ENCODE peak calls at places on chromosome 6, in four cellular contexts. B is SK-N-SH, O is IMR-90, A is A549. F is an unnamed sample.

GRCh38 chr6:166104107-166104506 is 63.5 kb downstream of the TBXT start:
- DNase-seq in B (no peak), O (peak), A (no peak), F (no peak)

GRCh38 chr6:155418017-155418749 is 37.5 kb downstream of the NOX3 start:
- DNase-seq in B (no peak), O (peak), A (no peak), F (no peak)

GRCh38 chr6:141393405-141394124 is 739.2 kb upstream of the GJE1 start:
- DNase-seq in B (no peak), O (no peak), A (no peak), F (no peak)

GRCh38 chr6:87078983-87079616 is 15.8 kb downstream of the CGA start:
- DNase-seq in B (peak), O (peak), A (peak), F (peak)

GRCh38 chr6:41072836-41073202 is at the start of gene NFYA:
- DNase-seq in B (peak), O (peak), A (no peak), F (peak)

GRCh38 chr6:133251688-133252087 is 10.5 kb downstream of the EYA4 start:
- DNase-seq in B (no peak), O (no peak), A (no peak), F (no peak)

GRCh38 chr6:118249680-118250079 is 298.4 kb upstream of the PLN start:
- DNase-seq in B (no peak), O (no peak), A (no peak), F (no peak)

GRCh38 chr6:96521625-96522468 is at the start of gene UFL1:
- DNase-seq in B (peak), O (peak), A (peak), F (peak)

GRCh38 chr6:28956331-28956730 is 32.5 kb upstream of the TRIM27 start:
- DNase-seq in B (no peak), O (no peak), A (no peak), F (no peak)

GRCh38 chr6:143245656-143246055 is 185.0 kb downstream of the AIG1 start:
- DNase-seq in B (no peak), O (no peak), A (no peak), F (no peak)

GRCh38 chr6:89951574-89952360 is 57.5 kb downstream of the GJA10 start:
- DNase-seq in B (no peak), O (peak), A (no peak), F (no peak)

GRCh38 chr6:80437186-80437585 is 330.7 kb downstream of the BCKDHB start:
- DNase-seq in B (no peak), O (peak), A (no peak), F (no peak)

GRCh38 chr6:215335-216034 is 76.8 kb upstream of the DUSP22 start:
- DNase-seq in B (no peak), O (peak), A (no peak), F (no peak)

GRCh38 chr6:113774122-113774835 is 82.9 kb upstream of the MARCKS start:
- DNase-seq in B (no peak), O (peak), A (peak), F (no peak)

GRCh38 chr6:11007715-11008608 is 36.1 kb downstream of the ELOVL2 start:
- DNase-seq in B (no peak), O (peak), A (peak), F (no peak)

GRCh38 chr6:139325686-139326085 is 33.9 kb upstream of the TXLNB start:
- DNase-seq in B (no peak), O (no peak), A (no peak), F (no peak)

GRCh38 chr6:4607793-4608192 is 168.4 kb upstream of the CDYL start:
- DNase-seq in B (no peak), O (no peak), A (no peak), F (no peak)

GRCh38 chr6:54491431-54491830 is 183.2 kb downstream of the TINAG start:
- DNase-seq in B (no peak), O (no peak), A (no peak), F (no peak)

GRCh38 chr6:134647861-134648260 is 302.0 kb downstream of the ALDH8A1 start:
- DNase-seq in B (no peak), O (peak), A (no peak), F (no peak)

GRCh38 chr6:144334150-144334708 is 49.1 kb downstream of the UTRN start:
- DNase-seq in B (no peak), O (no peak), A (no peak), F (peak)

GRCh38 chr6:150016324-150017185 is 8.8 kb downstream of the RAET1L start:
- DNase-seq in B (peak), O (peak), A (peak), F (no peak)

GRCh38 chr6:154457881-154458284 is 52.6 kb downstream of the CNKSR3 start:
- DNase-seq in B (no peak), O (no peak), A (no peak), F (no peak)

GRCh38 chr6:44431118-44431725 is 43.7 kb downstream of the CDC5L start:
- DNase-seq in B (peak), O (peak), A (peak), F (no peak)

GRCh38 chr6:56802570-56802969 is 152.3 kb upstream of the BEND6 start:
- DNase-seq in B (no peak), O (peak), A (peak), F (no peak)

GRCh38 chr6:2738373-2738979 is 12.2 kb downstream of the MYLK4 start:
- DNase-seq in B (peak), O (peak), A (peak), F (no peak)

GRCh38 chr6:118370722-118371121 is 177.4 kb upstream of the PLN start:
- DNase-seq in B (no peak), O (no peak), A (no peak), F (no peak)

GRCh38 chr6:133835901-133836300 is 53.0 kb upstream of the TCF21 start:
- DNase-seq in B (no peak), O (peak), A (peak), F (no peak)

GRCh38 chr6:163923658-163924411 is 509.3 kb downstream of the QKI start:
- DNase-seq in B (no peak), O (no peak), A (no peak), F (no peak)

GRCh38 chr6:91879346-91879995 is 1292.6 kb upstream of the MAP3K7 start:
- DNase-seq in B (no peak), O (no peak), A (no peak), F (no peak)

GRCh38 chr6:113859349-113860164 is 2.4 kb downstream of the MARCKS start:
- DNase-seq in B (peak), O (peak), A (peak), F (no peak)

GRCh38 chr6:143233563-143234285 is 173.0 kb downstream of the AIG1 start:
- DNase-seq in B (no peak), O (no peak), A (no peak), F (peak)

DNA sequence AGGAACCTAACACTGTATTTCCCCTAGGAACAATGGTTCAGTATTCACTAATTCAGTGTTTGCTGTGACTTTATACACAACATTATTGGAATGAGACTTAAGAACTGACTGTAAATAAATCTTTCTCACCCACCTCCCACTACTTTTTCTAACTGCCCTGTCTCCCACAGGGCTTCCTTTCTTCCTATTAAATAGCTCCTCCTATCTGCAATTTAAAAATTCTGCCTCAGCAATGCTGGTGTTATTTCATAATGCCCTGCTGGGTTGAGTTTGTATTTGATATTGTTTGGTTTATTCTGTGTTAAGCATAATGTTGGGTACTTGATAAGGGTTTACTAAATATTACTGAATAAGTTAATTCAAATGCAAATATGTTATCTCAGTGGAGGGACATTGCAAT is 573.1 kb upstream of the RNF217 start:
- DNase-seq in B (no peak), O (no peak), A (no peak), F (no peak)
- TF ChIP-seq RFX5 in B (no peak), O (no peak), A (no peak), F (no peak)

DNA sequence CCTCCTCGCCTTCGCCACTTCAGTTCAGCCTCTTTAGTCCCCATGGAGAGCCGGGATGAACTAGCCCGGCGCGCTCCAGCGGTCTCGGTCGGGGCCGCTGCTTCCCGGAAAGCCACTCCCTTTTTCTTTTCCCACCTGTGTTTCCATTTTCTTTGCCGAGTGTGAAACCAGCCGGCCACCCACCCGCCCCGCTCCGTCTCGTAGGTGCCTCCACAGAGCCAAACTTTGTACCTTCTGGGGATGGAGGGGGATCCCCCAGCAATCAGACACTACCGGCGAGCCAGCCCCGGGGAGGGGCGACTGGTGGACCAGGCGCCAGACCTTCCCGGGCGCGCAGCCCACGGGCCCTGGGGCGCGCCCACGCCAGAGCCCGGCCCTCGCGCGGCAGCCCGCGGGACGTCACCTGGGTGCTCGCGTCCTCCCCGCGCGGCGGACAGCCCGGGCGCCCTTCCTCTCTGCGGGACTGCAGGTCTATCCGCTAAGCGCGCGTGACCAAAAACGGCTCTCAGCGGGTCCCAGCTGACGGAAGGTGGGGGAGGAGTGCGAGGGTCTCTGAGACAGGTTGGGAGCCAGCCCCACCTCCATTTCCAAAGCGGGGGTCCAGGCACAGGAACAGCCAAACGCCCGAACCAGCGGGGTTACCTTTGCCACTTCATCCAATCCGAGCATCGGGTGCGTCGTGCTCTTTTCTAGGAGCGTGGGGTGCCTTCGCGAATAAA is at the start of gene MCHR2:
- DNase-seq in B (no peak), O (no peak), A (no peak), F (no peak)
- H3K4me3 ChIP-seq in B (no peak), O (no peak), A (peak), F (peak)

DNA sequence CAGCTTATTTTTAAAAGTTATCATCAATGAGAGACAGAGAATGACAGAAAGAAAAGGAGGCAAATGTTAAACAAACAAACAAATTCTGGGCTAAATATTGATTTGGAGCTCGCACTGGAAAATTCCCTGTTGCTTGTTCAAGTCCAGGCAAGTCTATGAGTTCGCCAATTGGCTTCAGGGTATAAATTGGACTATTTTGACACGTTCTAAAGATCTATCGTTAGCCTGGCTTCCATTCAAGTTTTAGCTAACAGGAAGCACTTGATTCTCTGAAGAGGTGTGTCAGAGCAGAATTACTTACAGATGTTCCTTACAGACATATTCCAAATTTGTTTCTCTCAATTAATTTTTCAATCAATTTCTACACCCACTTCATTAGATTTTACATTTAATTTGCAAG is 15.8 kb upstream of the RFPL4B start:
- DNase-seq in B (no peak), O (no peak), A (no peak), F (no peak)
- TF ChIP-seq RFX5 in B (no peak), O (no peak), A (no peak), F (no peak)

GRCh38 chr6:169857343-169858292 is 106.2 kb downstream of the ERMARD start:
- DNase-seq in B (no peak), O (no peak), A (no peak), F (no peak)
- H3K4me3 ChIP-seq in B (no peak), O (no peak), A (no peak), F (no peak)

GRCh38 chr6:107709341-107709740 is 114.8 kb downstream of the SCML4 start:
- DNase-seq in B (no peak), O (no peak), A (no peak), F (no peak)

GRCh38 chr6:107711953-107712522 is 112.1 kb downstream of the SCML4 start:
- DNase-seq in B (peak), O (no peak), A (no peak), F (no peak)

GRCh38 chr6:107712523-107713213 is 111.4 kb downstream of the SCML4 start:
- DNase-seq in B (peak), O (peak), A (no peak), F (no peak)

GRCh38 chr6:107713214-107713962 is 110.7 kb downstream of the SCML4 start:
- DNase-seq in B (peak), O (no peak), A (no peak), F (no peak)

DNA sequence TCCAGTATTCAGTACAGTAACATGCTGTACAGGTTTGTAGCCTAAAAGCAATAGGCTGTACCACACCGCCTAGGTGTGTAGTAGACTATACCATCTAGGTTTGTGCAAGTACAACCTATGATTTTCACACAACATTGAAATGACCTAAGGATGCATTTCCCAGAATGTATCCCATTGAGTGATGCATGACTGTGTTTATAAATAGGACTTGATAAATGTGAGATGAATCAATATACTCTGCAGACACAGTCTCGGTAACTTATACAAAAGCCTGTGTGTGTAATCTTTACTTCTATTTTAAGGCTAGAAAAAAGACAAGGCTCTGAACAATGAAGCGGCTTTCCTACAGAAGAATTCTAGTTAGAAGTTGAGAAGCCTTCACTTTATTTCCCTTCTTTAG is 112.7 kb downstream of the SCML4 start:
- DNase-seq in B (no peak), O (peak), A (no peak), F (no peak)
- TF ChIP-seq RFX5 in B (no peak), O (no peak), A (no peak), F (no peak)

GRCh38 chr6:156914171-156914570 is 137.0 kb downstream of the ARID1B start:
- DNase-seq in B (no peak), O (no peak), A (no peak), F (no peak)

GRCh38 chr6:156917213-156917612 is 140.0 kb downstream of the ARID1B start:
- DNase-seq in B (no peak), O (no peak), A (no peak), F (no peak)

GRCh38 chr6:156918647-156919046 is 141.5 kb downstream of the ARID1B start:
- DNase-seq in B (no peak), O (no peak), A (no peak), F (no peak)

GRCh38 chr6:156919370-156919769 is 142.2 kb downstream of the ARID1B start:
- DNase-seq in B (no peak), O (no peak), A (no peak), F (no peak)

DNA sequence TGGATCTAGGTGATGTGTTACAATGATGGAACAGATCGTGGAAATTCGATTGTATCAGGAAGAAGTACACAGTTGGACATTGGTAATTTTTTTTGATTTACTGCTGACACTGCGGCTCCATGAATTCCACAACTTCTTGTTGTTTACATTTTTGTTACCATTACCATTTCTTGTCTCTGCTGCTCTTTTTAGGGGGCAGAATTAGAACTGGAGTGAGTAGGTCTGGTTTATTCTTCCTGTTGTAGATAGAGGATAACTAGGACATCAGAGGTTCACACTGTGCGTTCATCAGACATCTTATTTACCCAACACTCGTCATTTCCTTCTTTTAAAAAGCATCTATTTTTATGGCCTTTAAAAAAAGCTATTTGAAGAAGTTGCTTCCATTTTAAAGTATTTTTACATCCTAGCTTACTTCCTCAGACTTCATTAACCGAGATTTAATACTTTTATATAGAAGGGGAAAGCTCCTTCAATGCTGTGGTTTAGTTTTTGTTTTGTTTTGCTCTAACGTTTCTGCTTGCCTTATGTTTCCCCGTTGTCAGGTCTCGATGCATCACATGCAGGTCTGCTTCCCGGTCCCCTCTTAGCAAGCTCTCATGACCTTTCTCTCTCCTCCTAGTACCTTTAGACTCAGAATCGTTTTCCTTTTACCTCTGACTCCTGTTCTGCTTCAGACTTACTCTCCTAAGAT is 139.1 kb downstream of the ARID1B start:
- DNase-seq in B (no peak), O (peak), A (no peak), F (no peak)
- H3K4me3 ChIP-seq in B (no peak), O (no peak), A (no peak), F (no peak)

F was measured in H1.